ENCODE peak calls at places on chromosomes 3 and 15, in ten cellular contexts. One of them, this sample, is unnamed.

GRCh38 chr15:62665449-62665848 is 377.1 kb upstream of the TPM1 start:
- DNase-seq in upper lobe of left lung: no peak
- DNase-seq in tibial nerve: no peak
- DNase-seq in Kasumi-1: no peak
- DNase-seq in ELR: no peak
- DNase-seq in activated CD8-positive, alpha-beta T cell treated with anti-CD3 and anti-CD28 coated beads, Interleukin-2, amount 10 ng/mL, durations not matched to agents 7 days and 5 days: no peak
- DNase-seq in lung microvascular endothelial cell: peak
- DNase-seq in HT1080: peak
- DNase-seq in effector CD4-positive, alpha-beta T cell: no peak
- DNase-seq in RCC 7860: no peak
- DNase-seq in this sample: peak

GRCh38 chr15:43104426-43104825 is 1.4 kb downstream of the UBR1 start:
- DNase-seq in activated CD8-positive, alpha-beta T cell treated with anti-CD3 and anti-CD28 coated beads, Interleukin-2, amount 10 ng/mL, durations not matched to agents 7 days and 5 days: no peak
- DNase-seq in upper lobe of left lung: no peak
- DNase-seq in Kasumi-1: no peak
- DNase-seq in HT1080: peak
- DNase-seq in ELR: peak
- DNase-seq in tibial nerve: no peak
- DNase-seq in effector CD4-positive, alpha-beta T cell: no peak
- DNase-seq in RCC 7860: no peak
- DNase-seq in lung microvascular endothelial cell: peak
- DNase-seq in this sample: no peak

GRCh38 chr3:187740446-187741399 is 4.5 kb downstream of the BCL6 start:
- DNase-seq in tibial nerve: peak
- DNase-seq in RCC 7860: no peak
- DNase-seq in upper lobe of left lung: peak
- DNase-seq in Kasumi-1: peak
- DNase-seq in effector CD4-positive, alpha-beta T cell: peak
- DNase-seq in lung microvascular endothelial cell: peak
- DNase-seq in ELR: peak
- DNase-seq in activated CD8-positive, alpha-beta T cell treated with anti-CD3 and anti-CD28 coated beads, Interleukin-2, amount 10 ng/mL, durations not matched to agents 7 days and 5 days: peak
- DNase-seq in HT1080: peak
- DNase-seq in this sample: peak

GRCh38 chr3:33858131-33858530 is 59.7 kb downstream of the PDCD6IP start:
- DNase-seq in RCC 7860: no peak
- DNase-seq in tibial nerve: no peak
- DNase-seq in Kasumi-1: no peak
- DNase-seq in upper lobe of left lung: no peak
- DNase-seq in activated CD8-positive, alpha-beta T cell treated with anti-CD3 and anti-CD28 coated beads, Interleukin-2, amount 10 ng/mL, durations not matched to agents 7 days and 5 days: no peak
- DNase-seq in effector CD4-positive, alpha-beta T cell: no peak
- DNase-seq in ELR: peak
- DNase-seq in lung microvascular endothelial cell: no peak
- DNase-seq in HT1080: no peak
- DNase-seq in this sample: no peak

GRCh38 chr15:97143847-97144711 is 813.6 kb downstream of the NR2F2 start:
- DNase-seq in tibial nerve: no peak
- DNase-seq in effector CD4-positive, alpha-beta T cell: no peak
- DNase-seq in upper lobe of left lung: no peak
- DNase-seq in lung microvascular endothelial cell: no peak
- DNase-seq in Kasumi-1: no peak
- DNase-seq in RCC 7860: no peak
- DNase-seq in ELR: no peak
- DNase-seq in HT1080: no peak
- DNase-seq in activated CD8-positive, alpha-beta T cell treated with anti-CD3 and anti-CD28 coated beads, Interleukin-2, amount 10 ng/mL, durations not matched to agents 7 days and 5 days: no peak
- DNase-seq in this sample: no peak

GRCh38 chr3:15633766-15634588 is 32.4 kb downstream of the BTD start:
- DNase-seq in effector CD4-positive, alpha-beta T cell: no peak
- DNase-seq in upper lobe of left lung: no peak
- DNase-seq in HT1080: no peak
- DNase-seq in Kasumi-1: no peak
- DNase-seq in RCC 7860: no peak
- DNase-seq in activated CD8-positive, alpha-beta T cell treated with anti-CD3 and anti-CD28 coated beads, Interleukin-2, amount 10 ng/mL, durations not matched to agents 7 days and 5 days: no peak
- DNase-seq in ELR: peak
- DNase-seq in lung microvascular endothelial cell: no peak
- DNase-seq in tibial nerve: no peak
- DNase-seq in this sample: peak

GRCh38 chr3:46576899-46577298 is 10.8 kb upstream of the LRRC2 start:
- DNase-seq in RCC 7860: no peak
- DNase-seq in effector CD4-positive, alpha-beta T cell: no peak
- DNase-seq in activated CD8-positive, alpha-beta T cell treated with anti-CD3 and anti-CD28 coated beads, Interleukin-2, amount 10 ng/mL, durations not matched to agents 7 days and 5 days: no peak
- DNase-seq in tibial nerve: no peak
- DNase-seq in upper lobe of left lung: no peak
- DNase-seq in Kasumi-1: no peak
- DNase-seq in ELR: no peak
- DNase-seq in lung microvascular endothelial cell: no peak
- DNase-seq in HT1080: no peak
- DNase-seq in this sample: no peak

GRCh38 chr3:153052096-153052460 is 109.9 kb upstream of the RAP2B start:
- DNase-seq in tibial nerve: no peak
- DNase-seq in activated CD8-positive, alpha-beta T cell treated with anti-CD3 and anti-CD28 coated beads, Interleukin-2, amount 10 ng/mL, durations not matched to agents 7 days and 5 days: no peak
- DNase-seq in Kasumi-1: peak
- DNase-seq in upper lobe of left lung: no peak
- DNase-seq in RCC 7860: peak
- DNase-seq in effector CD4-positive, alpha-beta T cell: no peak
- DNase-seq in lung microvascular endothelial cell: peak
- DNase-seq in ELR: peak
- DNase-seq in HT1080: peak
- DNase-seq in this sample: peak

GRCh38 chr3:141949972-141950371 is 73.5 kb downstream of the ATP1B3 start:
- DNase-seq in effector CD4-positive, alpha-beta T cell: no peak
- DNase-seq in RCC 7860: no peak
- DNase-seq in HT1080: no peak
- DNase-seq in activated CD8-positive, alpha-beta T cell treated with anti-CD3 and anti-CD28 coated beads, Interleukin-2, amount 10 ng/mL, durations not matched to agents 7 days and 5 days: no peak
- DNase-seq in tibial nerve: no peak
- DNase-seq in lung microvascular endothelial cell: no peak
- DNase-seq in Kasumi-1: no peak
- DNase-seq in upper lobe of left lung: no peak
- DNase-seq in ELR: no peak
- DNase-seq in this sample: no peak

GRCh38 chr3:18124501-18124900 is 300.6 kb downstream of the SATB1 start:
- DNase-seq in HT1080: peak
- DNase-seq in ELR: peak
- DNase-seq in RCC 7860: peak
- DNase-seq in upper lobe of left lung: no peak
- DNase-seq in Kasumi-1: peak
- DNase-seq in tibial nerve: no peak
- DNase-seq in effector CD4-positive, alpha-beta T cell: no peak
- DNase-seq in activated CD8-positive, alpha-beta T cell treated with anti-CD3 and anti-CD28 coated beads, Interleukin-2, amount 10 ng/mL, durations not matched to agents 7 days and 5 days: no peak
- DNase-seq in lung microvascular endothelial cell: no peak
- DNase-seq in this sample: peak

GRCh38 chr15:76863693-76864092 is 41.4 kb downstream of the SCAPER start:
- DNase-seq in upper lobe of left lung: no peak
- DNase-seq in Kasumi-1: no peak
- DNase-seq in activated CD8-positive, alpha-beta T cell treated with anti-CD3 and anti-CD28 coated beads, Interleukin-2, amount 10 ng/mL, durations not matched to agents 7 days and 5 days: no peak
- DNase-seq in lung microvascular endothelial cell: no peak
- DNase-seq in tibial nerve: no peak
- DNase-seq in RCC 7860: no peak
- DNase-seq in effector CD4-positive, alpha-beta T cell: no peak
- DNase-seq in ELR: no peak
- DNase-seq in HT1080: no peak
- DNase-seq in this sample: no peak

GRCh38 chr3:152365766-152366593 is 97.3 kb downstream of the MBNL1 start:
- DNase-seq in tibial nerve: no peak
- DNase-seq in activated CD8-positive, alpha-beta T cell treated with anti-CD3 and anti-CD28 coated beads, Interleukin-2, amount 10 ng/mL, durations not matched to agents 7 days and 5 days: no peak
- DNase-seq in RCC 7860: no peak
- DNase-seq in upper lobe of left lung: no peak
- DNase-seq in ELR: no peak
- DNase-seq in lung microvascular endothelial cell: peak
- DNase-seq in HT1080: no peak
- DNase-seq in Kasumi-1: no peak
- DNase-seq in effector CD4-positive, alpha-beta T cell: no peak
- DNase-seq in this sample: peak

GRCh38 chr3:188956839-188957489 is 214.8 kb upstream of the TPRG1 start:
- DNase-seq in activated CD8-positive, alpha-beta T cell treated with anti-CD3 and anti-CD28 coated beads, Interleukin-2, amount 10 ng/mL, durations not matched to agents 7 days and 5 days: peak
- DNase-seq in effector CD4-positive, alpha-beta T cell: no peak
- DNase-seq in HT1080: peak
- DNase-seq in Kasumi-1: peak
- DNase-seq in tibial nerve: no peak
- DNase-seq in RCC 7860: peak
- DNase-seq in upper lobe of left lung: no peak
- DNase-seq in ELR: peak
- DNase-seq in lung microvascular endothelial cell: peak
- DNase-seq in this sample: peak

GRCh38 chr3:141426404-141427034 is 58.2 kb downstream of the ZBTB38 start:
- DNase-seq in RCC 7860: no peak
- DNase-seq in Kasumi-1: peak
- DNase-seq in tibial nerve: peak
- DNase-seq in upper lobe of left lung: peak
- DNase-seq in HT1080: no peak
- DNase-seq in ELR: no peak
- DNase-seq in activated CD8-positive, alpha-beta T cell treated with anti-CD3 and anti-CD28 coated beads, Interleukin-2, amount 10 ng/mL, durations not matched to agents 7 days and 5 days: no peak
- DNase-seq in lung microvascular endothelial cell: peak
- DNase-seq in effector CD4-positive, alpha-beta T cell: no peak
- DNase-seq in this sample: peak

GRCh38 chr15:74007820-74008371 is 13.4 kb downstream of the PML start:
- DNase-seq in tibial nerve: no peak
- DNase-seq in lung microvascular endothelial cell: no peak
- DNase-seq in upper lobe of left lung: no peak
- DNase-seq in RCC 7860: no peak
- DNase-seq in activated CD8-positive, alpha-beta T cell treated with anti-CD3 and anti-CD28 coated beads, Interleukin-2, amount 10 ng/mL, durations not matched to agents 7 days and 5 days: peak
- DNase-seq in effector CD4-positive, alpha-beta T cell: no peak
- DNase-seq in Kasumi-1: no peak
- DNase-seq in ELR: no peak
- DNase-seq in HT1080: no peak
- DNase-seq in this sample: no peak

GRCh38 chr15:39301589-39301999 is 279.3 kb upstream of the THBS1 start:
- DNase-seq in HT1080: peak
- DNase-seq in lung microvascular endothelial cell: peak
- DNase-seq in activated CD8-positive, alpha-beta T cell treated with anti-CD3 and anti-CD28 coated beads, Interleukin-2, amount 10 ng/mL, durations not matched to agents 7 days and 5 days: no peak
- DNase-seq in effector CD4-positive, alpha-beta T cell: no peak
- DNase-seq in Kasumi-1: no peak
- DNase-seq in upper lobe of left lung: no peak
- DNase-seq in tibial nerve: no peak
- DNase-seq in ELR: peak
- DNase-seq in RCC 7860: no peak
- DNase-seq in this sample: no peak